ENCODE peak calls at places on chromosomes 7 and 10, in eight cellular contexts. One of them, this sample, is unnamed.

GRCh38 chr10:131843089-131843595 is 57.7 kb upstream of the PPP2R2D start:
- DNase-seq in H54: no peak
- DNase-seq in HFFc6: no peak
- DNase-seq in stimulated activated CD8-positive, alpha-beta memory T cell treated with anti-CD3 and anti-CD28 coated beads, Interleukin-2, amount 100 ng/mL, for 1 hour: no peak
- DNase-seq in HT-29: no peak
- DNase-seq in iris pigment epithelial cell: no peak
- DNase-seq in T-helper 1 cell: no peak
- DNase-seq in transverse colon: no peak
- DNase-seq in this sample: no peak

GRCh38 chr7:159030490-159031134 is 114.1 kb downstream of the VIPR2 start:
- DNase-seq in transverse colon: peak; percentile 56
- DNase-seq in stimulated activated CD8-positive, alpha-beta memory T cell treated with anti-CD3 and anti-CD28 coated beads, Interleukin-2, amount 100 ng/mL, for 1 hour: no peak
- DNase-seq in T-helper 1 cell: no peak
- DNase-seq in H54: no peak
- DNase-seq in HT-29: peak; percentile 51
- DNase-seq in iris pigment epithelial cell: peak; percentile 22
- DNase-seq in HFFc6: no peak
- DNase-seq in this sample: no peak

GRCh38 chr10:75771606-75772005 is 340.2 kb downstream of the LRMDA start:
- DNase-seq in HT-29: no peak
- DNase-seq in iris pigment epithelial cell: no peak
- DNase-seq in stimulated activated CD8-positive, alpha-beta memory T cell treated with anti-CD3 and anti-CD28 coated beads, Interleukin-2, amount 100 ng/mL, for 1 hour: no peak
- DNase-seq in HFFc6: no peak
- DNase-seq in T-helper 1 cell: no peak
- DNase-seq in H54: no peak
- DNase-seq in transverse colon: no peak
- DNase-seq in this sample: no peak

GRCh38 chr7:106041140-106041717 is 70.9 kb downstream of the SYPL1 start:
- DNase-seq in iris pigment epithelial cell: peak; percentile 31
- DNase-seq in H54: peak; percentile 62
- DNase-seq in HT-29: peak; percentile 75
- DNase-seq in T-helper 1 cell: peak; percentile 29
- DNase-seq in HFFc6: peak; percentile 39
- DNase-seq in stimulated activated CD8-positive, alpha-beta memory T cell treated with anti-CD3 and anti-CD28 coated beads, Interleukin-2, amount 100 ng/mL, for 1 hour: no peak
- DNase-seq in transverse colon: no peak
- DNase-seq in this sample: no peak

GRCh38 chr7:105199372-105199771 is 185.4 kb downstream of the KMT2E start:
- DNase-seq in iris pigment epithelial cell: no peak
- DNase-seq in HT-29: no peak
- DNase-seq in H54: no peak
- DNase-seq in HFFc6: no peak
- DNase-seq in stimulated activated CD8-positive, alpha-beta memory T cell treated with anti-CD3 and anti-CD28 coated beads, Interleukin-2, amount 100 ng/mL, for 1 hour: no peak
- DNase-seq in transverse colon: no peak
- DNase-seq in T-helper 1 cell: no peak
- DNase-seq in this sample: no peak

GRCh38 chr7:139339698-139340036 is 1.5 kb upstream of the FMC1 start:
- DNase-seq in HT-29: no peak
- DNase-seq in H54: no peak
- DNase-seq in iris pigment epithelial cell: no peak
- DNase-seq in stimulated activated CD8-positive, alpha-beta memory T cell treated with anti-CD3 and anti-CD28 coated beads, Interleukin-2, amount 100 ng/mL, for 1 hour: no peak
- DNase-seq in transverse colon: no peak
- DNase-seq in HFFc6: no peak
- DNase-seq in T-helper 1 cell: no peak
- DNase-seq in this sample: no peak

GRCh38 chr7:128737867-128738390 is 1.2 kb upstream of the CALU start:
- DNase-seq in iris pigment epithelial cell: peak; percentile 66
- DNase-seq in transverse colon: no peak
- DNase-seq in HFFc6: peak; percentile 89
- DNase-seq in stimulated activated CD8-positive, alpha-beta memory T cell treated with anti-CD3 and anti-CD28 coated beads, Interleukin-2, amount 100 ng/mL, for 1 hour: no peak
- DNase-seq in H54: peak; percentile 53
- DNase-seq in HT-29: peak; percentile 46
- DNase-seq in T-helper 1 cell: no peak
- DNase-seq in this sample: no peak

GRCh38 chr7:77727936-77728701 is 31.9 kb downstream of the RSBN1L start:
- DNase-seq in H54: no peak
- DNase-seq in transverse colon: no peak
- DNase-seq in iris pigment epithelial cell: peak; percentile 60
- DNase-seq in T-helper 1 cell: no peak
- DNase-seq in HT-29: no peak
- DNase-seq in HFFc6: peak; percentile 69
- DNase-seq in stimulated activated CD8-positive, alpha-beta memory T cell treated with anti-CD3 and anti-CD28 coated beads, Interleukin-2, amount 100 ng/mL, for 1 hour: no peak
- DNase-seq in this sample: no peak

GRCh38 chr7:1857487-1858425 is 187.7 kb downstream of the ELFN1 start:
- DNase-seq in HT-29: no peak
- DNase-seq in stimulated activated CD8-positive, alpha-beta memory T cell treated with anti-CD3 and anti-CD28 coated beads, Interleukin-2, amount 100 ng/mL, for 1 hour: no peak
- DNase-seq in transverse colon: no peak
- DNase-seq in HFFc6: no peak
- DNase-seq in iris pigment epithelial cell: no peak
- DNase-seq in T-helper 1 cell: no peak
- DNase-seq in H54: no peak
- DNase-seq in this sample: no peak

GRCh38 chr10:100338434-100339036 is 8.5 kb upstream of the SCD start:
- DNase-seq in HT-29: peak; percentile 79
- DNase-seq in HFFc6: peak; percentile 35
- DNase-seq in stimulated activated CD8-positive, alpha-beta memory T cell treated with anti-CD3 and anti-CD28 coated beads, Interleukin-2, amount 100 ng/mL, for 1 hour: peak; percentile 59
- DNase-seq in transverse colon: peak; percentile 83
- DNase-seq in H54: peak; percentile 65
- DNase-seq in T-helper 1 cell: peak; percentile 75
- DNase-seq in iris pigment epithelial cell: peak; percentile 41
- DNase-seq in this sample: no peak

This sample was measured in thoracic aorta.